ENCODE peak calls at places on chromosomes 7 and 10, in nine cellular contexts. P, A, H, U, G, Q, R, D and O are unnamed samples.

GRCh38 chr7:55517191-55517633 is 55.1 kb downstream of the VOPP1 start:
- DNase-seq in P (no peak), A (no peak), H (no peak), U (no peak), G (no peak), Q (no peak), R (no peak), D (no peak), O (no peak)

GRCh38 chr10:48604408-48605263 is at the start of gene ARHGAP22:
- DNase-seq in P (no peak), A (no peak), H (peak), U (no peak), G (peak), Q (no peak), R (no peak), D (no peak), O (peak)

GRCh38 chr10:66671562-66671961 is 254.3 kb upstream of the LRRTM3 start:
- DNase-seq in P (peak), A (no peak), H (no peak), U (no peak), G (no peak), Q (no peak), R (no peak), D (no peak), O (no peak)

GRCh38 chr7:29039747-29040569 is 81.8 kb upstream of the TRIL start:
- DNase-seq in P (no peak), A (no peak), H (peak), U (peak), G (no peak), Q (no peak), R (no peak), D (no peak), O (no peak)

GRCh38 chr10:32971536-32972091 is 13.6 kb upstream of the ITGB1 start:
- DNase-seq in P (no peak), A (peak), H (no peak), U (no peak), G (no peak), Q (no peak), R (no peak), D (no peak), O (no peak)

GRCh38 chr7:44383566-44383965 is 58.2 kb upstream of the CAMK2B start:
- DNase-seq in P (no peak), A (no peak), H (peak), U (peak), G (no peak), Q (peak), R (no peak), D (no peak), O (peak)

GRCh38 chr10:121594623-121595320 is 3.5 kb downstream of the FGFR2 start:
- DNase-seq in P (no peak), A (no peak), H (no peak), U (no peak), G (no peak), Q (peak), R (no peak), D (no peak), O (no peak)

GRCh38 chr7:80478683-80479082 is 33.2 kb downstream of the GNAT3 start:
- DNase-seq in P (peak), A (no peak), H (peak), U (peak), G (no peak), Q (peak), R (no peak), D (no peak), O (peak)

GRCh38 chr7:17046666-17047065 is 164.9 kb upstream of the AGR3 start:
- DNase-seq in P (no peak), A (no peak), H (no peak), U (no peak), G (no peak), Q (no peak), R (no peak), D (no peak), O (no peak)

GRCh38 chr10:88032566-88032965 is 169.1 kb downstream of the PTEN start:
- DNase-seq in P (peak), A (no peak), H (peak), U (peak), G (no peak), Q (no peak), R (no peak), D (no peak), O (peak)